ENCODE peak calls at places on chromosomes 5 and 9, in four cellular contexts. L is left ventricle myocardium inferior, Y is A549, T is A673. I is an unnamed sample.
A peak's percentile ranks its signal among the peaks of the same experiment; 100 is the strongest.

GRCh38 chr5:169226904-169227303 is 74.0 kb downstream of the SLIT3 start:
- DNase-seq in T (no peak), Y (no peak), L (no peak), I (no peak)

GRCh38 chr5:96934695-96935555 is 955 bp upstream of the LNPEP start:
- DNase-seq in L (peak; percentile 93), Y (peak; percentile 70), T (peak; percentile 93), I (peak; percentile 96)

GRCh38 chr9:138077898-138078540 is 200.4 kb downstream of the CACNA1B start:
- DNase-seq in L (no peak), Y (no peak), T (no peak), I (no peak)

GRCh38 chr5:31273631-31274378 is 80.3 kb downstream of the CDH6 start:
- DNase-seq in T (no peak), L (no peak), Y (no peak), I (no peak)

GRCh38 chr5:145509336-145510150 is 325.6 kb downstream of the PRELID2 start:
- DNase-seq in T (no peak), L (no peak), Y (no peak), I (no peak)

GRCh38 chr9:20294351-20294750 is 327.9 kb downstream of the MLLT3 start:
- DNase-seq in Y (no peak), T (no peak), L (no peak), I (no peak)

GRCh38 chr5:149413477-149414210 is 34.6 kb upstream of the IL17B start:
- DNase-seq in T (no peak), L (no peak), Y (no peak), I (no peak)

GRCh38 chr5:135930949-135931295 is 23.9 kb downstream of the LECT2 start:
- DNase-seq in T (no peak), Y (no peak), L (no peak), I (no peak)

GRCh38 chr5:39217365-39218281 is 1.7 kb downstream of the FYB1 start:
- DNase-seq in T (peak; percentile 80), L (peak; percentile 55), Y (peak; percentile 76), I (peak; percentile 68)

GRCh38 chr9:110142868-110143866 is 64.8 kb downstream of the C9orf152 start:
- DNase-seq in Y (no peak), T (peak; percentile 15), L (no peak), I (no peak)

GRCh38 chr5:65478336-65478735 is 3.4 kb downstream of the ADAMTS6 start:
- DNase-seq in T (no peak), Y (no peak), L (no peak), I (no peak)

GRCh38 chr5:63959177-63959982 is 2.9 kb downstream of the HTR1A start:
- DNase-seq in L (no peak), Y (no peak), T (peak; percentile 15), I (peak; percentile 41)

GRCh38 chr5:5741418-5741817 is 318.9 kb downstream of the ICE1 start:
- DNase-seq in L (no peak), Y (no peak), T (no peak), I (no peak)

GRCh38 chr5:116410345-116410890 is 164.2 kb downstream of the SEMA6A start:
- DNase-seq in L (no peak), T (no peak), Y (no peak), I (no peak)

DNA sequence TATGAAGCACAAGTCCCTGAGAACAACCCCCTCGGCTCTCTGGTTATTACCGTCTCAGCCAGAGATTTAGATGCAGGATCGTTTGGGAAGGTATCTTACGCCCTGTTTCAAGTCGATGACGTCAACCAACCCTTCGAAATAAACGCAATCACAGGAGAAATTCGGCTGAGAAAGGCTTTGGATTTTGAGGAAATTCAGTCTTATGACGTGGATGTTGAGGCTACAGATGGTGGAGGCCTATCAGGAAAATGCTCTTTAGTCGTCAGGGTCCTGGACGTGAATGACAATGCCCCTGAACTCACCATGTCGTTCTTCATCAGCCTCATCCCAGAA is 1.1 kb downstream of the PCDHB6 start:
- DNase-seq in Y (no peak), L (no peak), T (no peak), I (no peak)
- H3K9me3 ChIP-seq in Y (peaks cover 12% of the 10 kb centered on the region), L (peaks cover 96% of the 10 kb centered on the region), T (no peaks in the 10 kb centered on the region), I (peaks cover 11% of the 10 kb centered on the region)

DNA sequence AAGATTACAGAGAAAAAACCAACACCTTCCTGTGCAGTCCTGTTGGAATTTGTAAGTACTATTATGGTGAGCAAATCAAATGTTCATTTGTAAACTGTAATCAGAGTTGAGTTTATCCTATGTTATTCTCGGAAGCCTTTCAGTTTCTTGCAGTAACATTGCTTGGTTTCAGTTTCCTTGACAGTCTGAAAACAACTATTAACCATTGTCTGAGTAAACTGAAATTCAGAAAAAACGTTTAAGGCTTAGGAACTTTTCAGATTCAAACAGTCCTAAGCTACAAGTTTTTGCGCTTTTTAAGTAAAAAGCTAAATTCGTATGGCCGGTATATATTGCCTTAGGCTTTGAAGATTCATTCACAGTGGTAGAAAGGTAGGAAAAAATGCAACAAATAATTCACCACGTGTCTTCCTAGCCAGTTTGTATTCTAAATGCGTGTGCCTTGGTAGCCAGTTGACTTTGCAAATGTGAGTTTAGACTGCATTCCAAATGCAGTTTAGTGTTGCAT is 2.5 kb downstream of the GPBP1 start:
- DNase-seq in T (no peak), L (no peak), Y (no peak), I (no peak)
- H3K4me1 ChIP-seq in T (peaks cover 11% of the 10 kb centered on the region), L (peaks cover 87% of the 10 kb centered on the region), Y (peaks cover 38% of the 10 kb centered on the region), I (peaks cover 59% of the 10 kb centered on the region)

GRCh38 chr5:150901446-150901845 is 3.3 kb downstream of the ZNF300 start:
- DNase-seq in L (no peak), T (no peak), Y (no peak), I (no peak)
- H3K9me3 ChIP-seq in L (peaks cover 100% of the 10 kb centered on the region), T (peaks cover 72% of the 10 kb centered on the region), Y (peaks cover 76% of the 10 kb centered on the region), I (peaks cover 81% of the 10 kb centered on the region)

GRCh38 chr5:141513627-141514329 is 24.9 kb downstream of the PCDHGC5 start:
- DNase-seq in Y (no peak), L (peak; percentile 82), T (peak; percentile 94), I (peak; percentile 80)

GRCh38 chr5:141511771-141512325 is 23.0 kb downstream of the PCDHGC5 start:
- DNase-seq in Y (no peak), T (no peak), L (no peak), I (no peak)

GRCh38 chr5:141510850-141511718 is 22.2 kb downstream of the PCDHGC5 start:
- DNase-seq in T (no peak), Y (no peak), L (no peak), I (no peak)

GRCh38 chr5:141513021-141513626 is 24.2 kb downstream of the PCDHGC5 start:
- DNase-seq in T (peak; percentile 90), L (no peak), Y (no peak), I (no peak)

GRCh38 chr5:141512390-141513020 is 23.6 kb downstream of the PCDHGC5 start:
- DNase-seq in Y (peak; percentile 62), L (peak; percentile 84), T (peak; percentile 87), I (peak; percentile 91)
- H3K4me1 ChIP-seq in Y (no peaks in the 10 kb centered on the region), L (peaks cover 85% of the 10 kb centered on the region), T (peaks cover 56% of the 10 kb centered on the region), I (peaks cover 76% of the 10 kb centered on the region)

DNA sequence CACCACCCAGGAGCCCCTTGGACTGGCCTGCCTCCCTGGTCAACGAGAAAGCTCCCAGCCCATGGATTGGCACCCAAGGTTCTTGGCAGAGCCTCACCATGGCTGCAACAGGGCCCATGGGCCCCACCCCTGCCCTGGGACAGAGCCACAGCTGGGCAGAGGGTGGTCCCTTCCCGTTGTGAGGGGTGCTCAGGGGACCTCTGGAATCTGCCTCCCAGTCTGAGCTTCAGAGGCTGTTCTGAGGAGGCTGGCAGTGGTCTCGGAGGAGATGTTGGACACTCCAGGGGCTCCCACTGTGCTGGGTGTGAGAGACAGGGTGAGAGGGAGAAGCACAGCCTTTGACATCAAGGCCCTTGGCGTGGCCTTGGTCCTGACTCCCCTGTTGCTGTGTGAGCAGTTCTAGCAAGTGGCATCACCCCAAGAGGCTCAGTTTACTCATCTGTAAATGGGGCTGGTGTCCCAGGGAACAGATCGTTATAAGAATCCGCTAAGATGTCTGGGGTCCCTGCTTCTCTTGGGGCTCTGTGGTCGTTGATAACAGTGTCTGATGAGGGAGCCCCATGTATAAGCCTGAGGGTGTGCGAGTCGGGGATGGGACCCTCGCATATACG is 33.0 kb downstream of the LHX3 start:
- DNase-seq in T (no peak), L (no peak), Y (no peak), I (no peak)
- H3K9me3 ChIP-seq in T (no peaks in the 10 kb centered on the region), L (no peaks in the 10 kb centered on the region), Y (no peaks in the 10 kb centered on the region), I (no peaks in the 10 kb centered on the region)

GRCh38 chr5:159212667-159213462 is 3.5 kb upstream of the RNF145 start:
- DNase-seq in L (no peak), T (peak; percentile 18), Y (no peak), I (no peak)
- H3K4me1 ChIP-seq in L (peaks cover 21% of the 10 kb centered on the region), T (peaks cover 58% of the 10 kb centered on the region), Y (peaks cover 35% of the 10 kb centered on the region), I (peaks cover 19% of the 10 kb centered on the region)

DNA sequence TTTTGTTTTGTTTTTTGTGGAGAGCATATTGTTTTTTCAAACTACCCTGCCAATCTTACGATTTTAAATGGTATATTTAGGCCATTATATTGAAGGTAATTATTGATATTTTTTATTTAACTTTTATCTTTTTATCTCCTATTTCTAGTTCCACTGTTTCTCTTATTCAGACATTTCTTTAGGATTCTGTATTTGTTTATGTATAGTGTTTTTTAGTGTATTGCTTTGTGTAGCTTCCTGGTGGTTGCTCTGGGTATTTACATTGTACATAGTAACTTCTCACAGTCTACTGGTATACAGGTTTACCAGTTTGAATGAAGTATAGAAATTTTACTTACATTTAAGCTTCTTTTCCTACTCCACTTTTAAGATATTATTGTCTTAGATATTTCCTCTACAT is 63.2 kb downstream of the ERCC6L2 start:
- DNase-seq in L (no peak), T (no peak), Y (no peak), I (no peak)
- H3K9me3 ChIP-seq in L (peaks cover 28% of the 10 kb centered on the region), T (peaks cover 8% of the 10 kb centered on the region), Y (no peaks in the 10 kb centered on the region), I (no peaks in the 10 kb centered on the region)

GRCh38 chr9:72354704-72355103 is 10.3 kb downstream of the ZFAND5 start:
- DNase-seq in L (no peak), Y (no peak), T (no peak), I (no peak)

GRCh38 chr9:72352911-72353388 is 12.1 kb downstream of the ZFAND5 start:
- DNase-seq in T (no peak), Y (no peak), L (no peak), I (no peak)

GRCh38 chr9:72353455-72354116 is 11.4 kb downstream of the ZFAND5 start:
- DNase-seq in T (no peak), L (no peak), Y (no peak), I (no peak)

GRCh38 chr9:72356019-72356653 is 8.9 kb downstream of the ZFAND5 start:
- DNase-seq in T (peak; percentile 33), Y (no peak), L (no peak), I (no peak)

GRCh38 chr9:72355153-72355552 is 9.9 kb downstream of the ZFAND5 start:
- DNase-seq in Y (no peak), T (no peak), L (no peak), I (no peak)
- H3K4me1 ChIP-seq in Y (peaks cover 94% of the 10 kb centered on the region), T (peaks cover 13% of the 10 kb centered on the region), L (peaks cover 76% of the 10 kb centered on the region), I (peaks cover 55% of the 10 kb centered on the region)